ENCODE peak calls at places on chromosomes 1 and 21, in seven cellular contexts. B, Y, S, G, M, C and P are unnamed samples.

GRCh38 chr21:34883501-34884271 is 165.4 kb downstream of the RUNX1 start:
- DNase-seq in M (no peak), B (no peak), G (no peak), C (no peak), S (no peak), Y (peak; percentile 40), P (no peak)

GRCh38 chr1:94863919-94864318 is 43.8 kb downstream of the SLC44A3 start:
- DNase-seq in S (no peak), M (peak; percentile 78), C (peak; percentile 87), B (no peak), Y (peak; percentile 92), G (no peak), P (no peak)

GRCh38 chr1:77220687-77221463 is 1.6 kb upstream of the PIGK start:
- DNase-seq in G (no peak), Y (peak; percentile 94), S (no peak), C (peak; percentile 85), B (no peak), M (no peak), P (no peak)

GRCh38 chr1:33074193-33074945 is 6.6 kb upstream of the AZIN2 start:
- DNase-seq in B (no peak), Y (no peak), G (no peak), M (no peak), C (no peak), S (no peak), P (no peak)

GRCh38 chr1:228935855-228936727 is 200.8 kb downstream of the RHOU start:
- DNase-seq in C (no peak), Y (no peak), M (no peak), S (no peak), B (no peak), G (no peak), P (no peak)

GRCh38 chr1:230581446-230582079 is 60.7 kb upstream of the COG2 start:
- DNase-seq in Y (peak; percentile 3), G (no peak), S (no peak), B (no peak), C (no peak), M (no peak), P (no peak)

GRCh38 chr1:116373451-116374339 is 651 bp downstream of the ATP1A1 start:
- DNase-seq in G (peak; percentile 82), B (peak; percentile 71), M (no peak), Y (peak; percentile 56), S (peak; percentile 87), C (peak; percentile 24), P (peak; percentile 89)

GRCh38 chr1:19458815-19459417 is 26.4 kb downstream of the CAPZB start:
- DNase-seq in B (no peak), G (peak; percentile 73), Y (no peak), S (peak; percentile 65), M (no peak), C (no peak), P (no peak)

GRCh38 chr1:226255380-226255779 is 31.9 kb downstream of the MIXL1 start:
- DNase-seq in B (no peak), M (no peak), C (peak; percentile 23), Y (peak; percentile 65), S (no peak), G (no peak), P (no peak)

GRCh38 chr1:1212780-1213152 is 1.2 kb downstream of the TNFRSF4 start:
- DNase-seq in Y (peak; percentile 16), C (peak; percentile 11), B (no peak), G (peak; percentile 64), M (no peak), S (peak; percentile 80), P (peak; percentile 78)

GRCh38 chr1:4380564-4381168 is 273.7 kb upstream of the AJAP1 start:
- DNase-seq in Y (no peak), S (no peak), B (no peak), C (no peak), G (no peak), M (no peak), P (no peak)

GRCh38 chr1:231879296-231879695 is 252.7 kb downstream of the DISC1 start:
- DNase-seq in S (no peak), B (no peak), Y (no peak), G (no peak), M (no peak), C (no peak), P (no peak)

GRCh38 chr1:198165927-198166647 is 9.3 kb downstream of the NEK7 start:
- DNase-seq in B (peak; percentile 27), S (no peak), C (no peak), Y (no peak), M (no peak), G (no peak), P (no peak)

GRCh38 chr1:231969078-231969477 is 342.5 kb downstream of the DISC1 start:
- DNase-seq in G (peak; percentile 33), S (no peak), B (no peak), Y (no peak), C (no peak), M (no peak), P (no peak)

GRCh38 chr1:16217061-16217785 is 4.8 kb upstream of the ARHGEF19 start:
- DNase-seq in M (peak; percentile 96), Y (peak; percentile 99), B (peak; percentile 96), S (peak; percentile 100), G (peak; percentile 99), C (peak; percentile 93), P (peak; percentile 100)

DNA sequence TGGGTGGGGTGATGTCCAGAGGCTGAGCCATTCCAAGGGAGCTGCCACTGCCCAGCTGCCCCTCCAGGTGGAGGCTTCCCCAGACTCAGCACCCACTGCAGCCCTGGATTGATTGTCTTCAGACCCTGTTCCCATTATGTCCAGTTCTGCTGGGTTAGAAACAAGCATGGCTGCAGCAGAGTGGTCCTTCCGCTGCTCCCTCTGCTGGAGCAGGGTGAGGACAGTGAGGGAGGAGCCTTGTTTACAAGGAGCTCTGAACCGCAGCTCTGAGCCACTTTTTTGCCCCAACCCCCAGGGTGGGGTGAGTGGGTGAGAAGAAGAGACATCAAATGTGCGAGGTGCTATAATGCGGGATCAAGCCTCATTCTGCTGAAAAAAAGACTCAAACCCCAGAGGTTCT is 2.3 kb downstream of the TNNT2 start:
- DNase-seq in C (no peak), S (no peak), M (no peak), B (no peak), Y (no peak), G (peak; percentile 33), P (no peak)
- H3K4me3 ChIP-seq in C (no peak overlapping the region), S (no peak overlapping the region), M (no peak overlapping the region), B (no peak overlapping the region), Y (peak overlapping the region; percentile 80), G (peak overlapping the region; percentile 44), P (no peak overlapping the region)

GRCh38 chr1:201261771-201262547 is 21.3 kb upstream of the PKP1 start:
- DNase-seq in B (no peak), S (no peak), M (no peak), Y (no peak), G (no peak), C (peak; percentile 26), P (no peak)

GRCh38 chr1:201258763-201259230 is 24.5 kb upstream of the PKP1 start:
- DNase-seq in C (no peak), G (no peak), M (no peak), B (no peak), Y (no peak), S (no peak), P (no peak)

GRCh38 chr1:201260648-201261311 is 22.5 kb upstream of the PKP1 start:
- DNase-seq in M (no peak), S (no peak), B (no peak), G (no peak), Y (no peak), C (no peak), P (no peak)

GRCh38 chr1:201260236-201260591 is 23.1 kb upstream of the PKP1 start:
- DNase-seq in C (no peak), M (no peak), Y (peak; percentile 6), S (no peak), G (peak; percentile 27), B (no peak), P (no peak)

DNA sequence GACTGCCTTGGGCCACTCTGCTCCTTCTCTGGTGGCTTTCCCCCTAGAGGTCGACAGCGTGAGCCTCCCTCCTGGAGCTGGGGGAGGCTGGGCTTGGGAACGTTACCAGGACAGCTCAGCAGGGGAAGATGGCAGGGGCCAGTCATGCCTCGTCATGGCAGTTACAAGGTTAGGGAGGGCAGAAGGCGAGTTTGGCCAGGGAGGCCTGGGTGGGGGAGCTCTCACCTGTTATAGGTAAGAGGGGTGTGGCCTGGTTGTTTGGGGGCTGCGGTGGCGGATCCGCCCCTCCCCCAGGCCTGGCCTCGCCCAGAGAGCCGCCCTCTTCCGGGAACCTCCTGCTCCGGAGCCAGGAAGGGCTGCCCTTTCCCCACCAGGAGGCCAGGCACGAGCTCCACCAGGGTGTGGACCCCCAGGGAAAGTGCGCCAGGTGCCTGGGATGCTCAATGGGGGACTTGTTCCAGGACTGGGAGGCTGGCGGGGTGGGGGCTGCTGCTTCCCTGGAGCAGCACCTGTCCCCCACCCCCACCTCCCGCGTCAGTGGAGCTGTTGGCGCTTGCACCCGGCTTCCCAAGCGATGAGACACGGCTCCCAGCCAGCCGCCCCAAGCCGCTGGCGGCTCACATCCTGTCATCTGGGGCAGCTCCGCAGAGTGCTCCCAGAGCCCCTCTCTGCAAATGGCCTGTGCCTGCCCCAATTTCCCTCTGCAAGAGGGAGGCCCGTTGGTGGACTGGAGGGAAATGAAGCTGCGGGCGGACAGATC is 23.6 kb upstream of the PKP1 start:
- DNase-seq in S (peak; percentile 76), M (no peak), C (peak; percentile 43), B (no peak), Y (peak; percentile 17), G (peak; percentile 37), P (no peak)
- H3K27ac ChIP-seq in S (no peak overlapping the region), M (peak overlapping the region; percentile 68), C (no peak overlapping the region), B (no peak overlapping the region), Y (no peak overlapping the region), G (no peak overlapping the region), P (no peak overlapping the region)

GRCh38 chr1:203127672-203128611 is at the start of gene ADORA1:
- DNase-seq in S (peak; percentile 88), Y (peak; percentile 70), B (peak; percentile 57), M (peak; percentile 10), G (peak; percentile 85), C (peak; percentile 41), P (peak; percentile 85)
- H3K4me1 ChIP-seq in S (no peaks in the 10 kb centered on the region), Y (peaks cover 54% of the 10 kb centered on the region), B (peaks cover 9% of the 10 kb centered on the region), M (peaks cover 58% of the 10 kb centered on the region), G (peaks cover 62% of the 10 kb centered on the region), C (peaks cover 3% of the 10 kb centered on the region), P (peaks cover 41% of the 10 kb centered on the region)

GRCh38 chr1:101135526-101135925 is 101.3 kb upstream of the S1PR1 start:
- DNase-seq in M (no peak), B (no peak), S (no peak), C (no peak), G (no peak), Y (no peak), P (no peak)
- H3K4me3 ChIP-seq in M (no peak overlapping the region), B (no peak overlapping the region), S (no peak overlapping the region), C (no peak overlapping the region), G (no peak overlapping the region), Y (no peak overlapping the region), P (no peak overlapping the region)

DNA sequence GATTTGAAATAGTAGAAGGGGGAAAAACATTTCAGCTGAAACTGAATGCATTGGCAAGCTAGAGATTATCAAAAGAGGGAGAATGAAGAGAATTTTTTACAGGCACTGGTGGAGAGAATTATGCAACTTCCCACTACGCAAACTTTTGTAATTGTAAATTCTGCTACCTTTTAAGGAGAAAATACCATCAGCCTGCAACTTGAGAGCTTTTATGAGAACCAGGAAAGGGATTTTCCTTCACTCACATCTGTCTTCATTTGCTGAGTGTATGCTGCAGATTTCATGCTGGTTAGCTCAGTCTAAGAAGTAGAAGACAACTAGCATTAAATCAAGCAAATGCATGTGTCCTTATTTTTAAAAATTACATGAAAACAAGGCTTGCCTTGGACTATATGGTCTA is 43.7 kb downstream of the ADAMTS1 start:
- DNase-seq in S (no peak), B (no peak), C (peak; percentile 94), G (no peak), Y (peak; percentile 95), M (no peak), P (no peak)
- H3K27ac ChIP-seq in S (no peak overlapping the region), B (no peak overlapping the region), C (peak overlapping the region; percentile 99), G (peak overlapping the region; percentile 67), Y (no peak overlapping the region), M (no peak overlapping the region), P (peak overlapping the region; percentile 34)